ENCODE peak calls at places on chromosomes 12 and 14, in seven cellular contexts. J is body of pancreas, K is A549, F is HCT116, W is IMR-90, B is uterus, R is right lobe of liver. P is an unnamed sample.

GRCh38 chr12:22544038-22544979 is at the start of gene C2CD5:
- DNase-seq in W (peak; percentile 97), J (peak; percentile 97), K (peak; percentile 84), F (peak; percentile 95), B (peak; percentile 98), R (peak; percentile 95), P (peak; percentile 97)

GRCh38 chr12:113070117-113070906 is 13.8 kb downstream of the DTX1 start:
- DNase-seq in W (no peak), K (no peak), J (no peak), F (no peak), B (peak; percentile 28), R (no peak), P (no peak)

GRCh38 chr12:6613776-6614512 is 6.8 kb upstream of the CHD4 start:
- DNase-seq in W (peak; percentile 99), K (peak; percentile 68), J (peak; percentile 95), F (peak; percentile 95), R (peak; percentile 93), B (peak; percentile 96), P (peak; percentile 97)

GRCh38 chr12:67268896-67269631 is at the start of gene CAND1:
- DNase-seq in F (peak; percentile 99), K (peak; percentile 95), J (peak; percentile 97), B (peak; percentile 98), R (peak; percentile 98), W (peak; percentile 99), P (peak; percentile 98)

GRCh38 chr14:54108481-54109471 is 152.2 kb upstream of the BMP4 start:
- DNase-seq in W (peak; percentile 82), K (no peak), B (no peak), J (no peak), R (no peak), F (peak; percentile 48), P (no peak)

GRCh38 chr12:54144738-54145137 is 44.0 kb downstream of the SMUG1 start:
- DNase-seq in R (no peak), F (no peak), K (no peak), W (no peak), B (no peak), J (no peak), P (no peak)

GRCh38 chr12:47841910-47842309 is 22.2 kb upstream of the HDAC7 start:
- DNase-seq in F (no peak), J (no peak), B (no peak), W (peak; percentile 48), K (no peak), R (no peak), P (no peak)

GRCh38 chr14:89366580-89367448 is 50.2 kb downstream of the FOXN3 start:
- DNase-seq in J (no peak), R (peak; percentile 64), B (no peak), K (no peak), F (no peak), W (no peak), P (peak; percentile 45)

GRCh38 chr12:69157023-69157655 is 82.2 kb upstream of the CPSF6 start:
- DNase-seq in B (peak; percentile 60), K (peak; percentile 65), R (peak; percentile 90), J (peak; percentile 88), W (peak; percentile 76), F (peak; percentile 69), P (peak; percentile 93)

GRCh38 chr12:92075425-92075891 is 70.2 kb downstream of the BTG1 start:
- DNase-seq in W (peak; percentile 72), F (no peak), K (no peak), R (no peak), J (no peak), B (no peak), P (no peak)

GRCh38 chr14:52848626-52849025 is 57.2 kb upstream of the GNPNAT1 start:
- DNase-seq in W (no peak), J (no peak), K (no peak), R (no peak), F (no peak), B (no peak), P (no peak)

GRCh38 chr14:22484638-22485037 is 104.4 kb downstream of the DAD1 start:
- DNase-seq in J (no peak), K (no peak), R (no peak), B (peak; percentile 38), W (no peak), F (no peak), P (no peak)

GRCh38 chr12:80632835-80633234 is 74.6 kb upstream of the MYF6 start:
- DNase-seq in J (peak; percentile 11), F (no peak), K (no peak), B (no peak), R (no peak), W (no peak), P (no peak)

GRCh38 chr14:103518416-103519042 is 4.1 kb downstream of the CKB start:
- DNase-seq in K (peak; percentile 93), F (no peak), W (peak; percentile 29), R (peak; percentile 73), B (peak; percentile 76), J (peak; percentile 72), P (peak; percentile 81)

GRCh38 chr12:11657511-11657910 is 8.0 kb downstream of the ETV6 start:
- DNase-seq in K (no peak), W (no peak), F (no peak), J (no peak), B (no peak), R (no peak), P (no peak)

GRCh38 chr12:11716794-11717532 is 67.5 kb downstream of the ETV6 start:
- DNase-seq in B (no peak), W (peak; percentile 56), K (no peak), R (no peak), F (no peak), J (no peak), P (no peak)

GRCh38 chr12:31316964-31317363 is 9.0 kb downstream of the SINHCAF start:
- DNase-seq in B (no peak), R (no peak), K (no peak), J (no peak), F (no peak), W (no peak), P (no peak)

GRCh38 chr12:31321565-31322228 is 4.3 kb downstream of the SINHCAF start:
- DNase-seq in R (no peak), K (no peak), B (no peak), J (no peak), W (peak; percentile 62), F (no peak), P (no peak)

GRCh38 chr12:31317471-31318397 is 8.2 kb downstream of the SINHCAF start:
- DNase-seq in W (no peak), K (no peak), B (no peak), F (no peak), R (no peak), J (no peak), P (no peak)

GRCh38 chr12:31315779-31316465 is 10.0 kb downstream of the SINHCAF start:
- DNase-seq in W (no peak), R (no peak), F (no peak), B (no peak), K (no peak), J (no peak), P (no peak)

DNA sequence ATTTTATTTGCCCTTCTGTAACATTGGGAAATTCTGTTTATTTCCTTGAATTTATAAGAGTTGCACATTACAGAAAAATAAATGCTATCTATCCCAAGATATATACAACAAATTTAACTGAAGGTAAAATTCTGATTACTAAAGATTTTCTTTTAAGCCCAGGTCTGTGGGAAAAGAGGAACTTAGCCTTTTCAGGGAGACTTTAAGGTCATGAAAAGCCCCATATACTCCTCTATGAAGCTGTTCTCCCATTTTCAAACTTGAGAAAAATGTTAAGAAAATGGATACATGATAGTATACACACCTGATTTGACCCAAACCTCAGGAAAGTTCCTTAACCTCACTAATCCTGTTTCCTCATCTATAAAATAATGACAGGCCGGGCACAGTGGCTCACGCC is 7.1 kb downstream of the SINHCAF start:
- DNase-seq in J (no peak), K (no peak), R (no peak), W (no peak), B (no peak), F (no peak), P (no peak)
- H3K4me1 ChIP-seq in J (peaks cover 36% of the 10 kb centered on the region), K (peaks cover 78% of the 10 kb centered on the region), R (no peaks in the 10 kb centered on the region), W (peaks cover 4% of the 10 kb centered on the region), B (peaks cover 19% of the 10 kb centered on the region), F (peaks cover 63% of the 10 kb centered on the region), P (peaks cover 11% of the 10 kb centered on the region)

DNA sequence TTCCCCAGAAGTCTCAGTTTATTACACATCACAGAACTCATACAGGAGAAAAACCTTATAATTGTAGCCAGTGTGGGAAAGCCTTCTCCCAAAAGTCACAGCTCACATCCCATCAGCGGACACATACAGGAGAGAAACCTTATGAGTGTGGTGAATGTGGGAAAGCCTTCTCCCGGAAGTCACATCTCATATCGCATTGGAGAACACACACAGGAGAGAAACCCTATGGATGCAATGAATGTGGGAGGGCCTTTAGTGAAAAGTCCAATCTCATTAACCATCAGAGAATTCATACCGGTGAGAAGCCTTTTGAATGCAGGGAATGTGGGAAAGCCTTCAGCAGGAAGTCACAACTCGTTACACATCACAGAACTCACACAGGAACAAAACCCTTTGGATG is 20.1 kb downstream of the ZNF84 start:
- DNase-seq in J (no peak), F (no peak), B (no peak), K (no peak), R (no peak), W (peak; percentile 2), P (no peak)
- H3K9me3 ChIP-seq in J (peaks cover 14% of the 10 kb centered on the region), F (peaks cover 56% of the 10 kb centered on the region), B (peaks cover 98% of the 10 kb centered on the region), K (peaks cover 100% of the 10 kb centered on the region), R (peaks cover 11% of the 10 kb centered on the region), W (peaks cover 76% of the 10 kb centered on the region), P (peaks cover 34% of the 10 kb centered on the region)

DNA sequence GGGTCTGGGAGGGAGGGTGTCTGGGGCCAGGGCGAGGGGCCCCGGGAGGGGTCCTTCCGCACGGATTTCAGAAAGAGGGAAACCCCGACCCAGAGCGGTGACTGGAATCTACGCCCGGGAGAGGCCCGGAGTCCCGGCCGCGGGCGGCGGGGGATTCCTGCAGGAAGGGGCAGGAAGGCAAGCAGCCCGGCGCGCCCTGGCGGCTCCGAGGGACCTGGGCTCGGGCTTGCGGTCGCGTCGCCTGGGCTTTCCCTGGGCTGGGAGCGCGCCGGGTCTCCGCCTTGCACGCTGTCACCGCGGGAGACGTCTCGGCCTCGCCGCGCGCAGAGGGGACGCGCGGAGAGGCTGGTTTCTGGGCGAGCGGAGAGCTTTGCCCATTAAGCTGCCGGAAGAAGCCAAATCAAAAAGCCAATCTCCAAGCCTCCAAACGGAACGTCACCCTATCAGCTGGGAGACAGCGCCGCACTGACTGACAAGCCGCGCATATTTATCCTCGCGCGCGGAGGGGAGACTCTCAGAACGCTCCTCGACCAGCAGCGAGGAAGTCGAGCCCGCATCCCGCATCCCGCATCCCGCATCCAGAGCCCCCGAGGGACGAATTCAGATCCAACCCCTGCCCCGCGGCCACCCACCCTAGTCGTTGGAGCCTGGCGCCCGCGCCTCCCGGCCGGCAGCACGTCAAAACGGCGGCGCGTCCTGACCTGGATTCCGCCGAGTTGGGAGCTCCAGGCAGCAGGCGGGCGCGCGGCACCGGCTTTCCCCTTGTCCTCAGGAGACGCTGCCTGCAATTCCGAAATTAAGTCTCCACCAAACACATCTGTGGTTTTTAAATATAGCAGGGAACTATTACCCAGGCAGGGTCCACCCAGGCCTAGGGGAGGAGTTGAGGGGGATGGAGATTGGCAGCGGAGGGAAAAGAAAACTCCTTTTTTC is at the start of gene SLC8A3:
- DNase-seq in F (no peak), R (no peak), B (no peak), K (peak; percentile 35), J (peak; percentile 36), W (peak; percentile 37), P (no peak)
- TF ChIP-seq POLR2A in F (no peak), R (no peak), B (no peak), K (no peak), J (no peak), W (no peak), P (no peak)

DNA sequence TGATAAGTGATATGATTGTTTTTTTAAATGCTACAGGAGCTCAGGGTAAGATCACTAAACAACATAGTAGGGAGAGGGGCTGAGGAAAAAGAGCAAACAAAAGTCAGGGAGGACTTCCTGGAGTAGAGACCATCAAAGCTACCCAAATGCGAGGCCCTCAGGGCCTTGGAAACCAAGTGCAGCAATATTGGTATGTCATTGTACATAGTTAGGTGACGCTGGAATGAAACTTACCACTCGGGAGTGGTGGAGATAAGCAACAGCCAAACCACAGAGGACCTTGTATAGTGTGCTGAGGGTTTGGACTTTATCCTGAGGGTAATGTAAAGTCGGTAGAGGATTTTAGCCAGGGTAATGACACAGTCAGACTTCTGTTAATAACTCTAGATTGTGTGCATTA is 13.8 kb downstream of the KITLG start:
- DNase-seq in R (no peak), B (no peak), J (no peak), K (no peak), F (no peak), W (no peak), P (no peak)
- H3K4me1 ChIP-seq in R (no peaks in the 10 kb centered on the region), B (peaks cover 7% of the 10 kb centered on the region), J (peaks cover 10% of the 10 kb centered on the region), K (peaks cover 26% of the 10 kb centered on the region), F (peaks cover 99% of the 10 kb centered on the region), W (peaks cover 8% of the 10 kb centered on the region), P (no peaks in the 10 kb centered on the region)

P was measured in ovary.